ENCODE peak calls at places on chromosomes 13 and 19, in six cellular contexts. One of them, this sample, is unnamed.

GRCh38 chr19:41095703-41096102 is 7.5 kb downstream of the CYP2A13 start:
- DNase-seq in brain microvascular endothelial cell: no peak
- DNase-seq in hepatocyte: no peak
- DNase-seq in HCT116: no peak
- DNase-seq in fibroblast of lung: no peak
- DNase-seq in ascending aorta: no peak
- DNase-seq in this sample: no peak

GRCh38 chr13:45714170-45714569 is 12.1 kb downstream of the CBY2 start:
- DNase-seq in HCT116: no peak
- DNase-seq in fibroblast of lung: no peak
- DNase-seq in ascending aorta: no peak
- DNase-seq in brain microvascular endothelial cell: no peak
- DNase-seq in hepatocyte: no peak
- DNase-seq in this sample: no peak

GRCh38 chr13:24605923-24606372 is 74.3 kb upstream of the ATP12A start:
- DNase-seq in fibroblast of lung: peak
- DNase-seq in HCT116: peak
- DNase-seq in ascending aorta: no peak
- DNase-seq in brain microvascular endothelial cell: peak
- DNase-seq in hepatocyte: peak
- DNase-seq in this sample: no peak

GRCh38 chr13:68927387-68928026 is 1180.1 kb upstream of the ATXN8OS start:
- DNase-seq in hepatocyte: peak
- DNase-seq in HCT116: peak
- DNase-seq in ascending aorta: no peak
- DNase-seq in fibroblast of lung: peak
- DNase-seq in brain microvascular endothelial cell: no peak
- DNase-seq in this sample: peak

GRCh38 chr19:46221981-46222610 is 7.4 kb upstream of the IGFL1 start:
- DNase-seq in brain microvascular endothelial cell: peak
- DNase-seq in ascending aorta: no peak
- DNase-seq in HCT116: no peak
- DNase-seq in fibroblast of lung: peak
- DNase-seq in hepatocyte: peak
- DNase-seq in this sample: no peak

GRCh38 chr13:31424130-31424729 is 224.5 kb downstream of the B3GLCT start:
- DNase-seq in fibroblast of lung: peak
- DNase-seq in ascending aorta: peak
- DNase-seq in brain microvascular endothelial cell: peak
- DNase-seq in HCT116: peak
- DNase-seq in hepatocyte: peak
- DNase-seq in this sample: peak

GRCh38 chr13:109787135-109787954 is 962 bp upstream of the IRS2 start:
- DNase-seq in fibroblast of lung: peak
- DNase-seq in hepatocyte: peak
- DNase-seq in HCT116: no peak
- DNase-seq in brain microvascular endothelial cell: no peak
- DNase-seq in ascending aorta: no peak
- DNase-seq in this sample: peak

GRCh38 chr19:11539495-11540365 is 1.1 kb downstream of the CNN1 start:
- DNase-seq in brain microvascular endothelial cell: peak
- DNase-seq in ascending aorta: no peak
- DNase-seq in hepatocyte: peak
- DNase-seq in HCT116: no peak
- DNase-seq in fibroblast of lung: peak
- DNase-seq in this sample: peak

GRCh38 chr13:50090211-50090610 is 75.0 kb downstream of the KCNRG start:
- DNase-seq in HCT116: no peak
- DNase-seq in fibroblast of lung: no peak
- DNase-seq in ascending aorta: no peak
- DNase-seq in hepatocyte: no peak
- DNase-seq in brain microvascular endothelial cell: no peak
- DNase-seq in this sample: no peak

GRCh38 chr19:11963566-11964355 is 1.1 kb upstream of the ZNF763 start:
- DNase-seq in HCT116: no peak
- DNase-seq in ascending aorta: peak
- DNase-seq in brain microvascular endothelial cell: peak
- DNase-seq in fibroblast of lung: peak
- DNase-seq in hepatocyte: peak
- DNase-seq in this sample: peak

GRCh38 chr13:21060063-21060826 is 1.1 kb downstream of the LATS2 start:
- DNase-seq in ascending aorta: no peak
- DNase-seq in fibroblast of lung: peak
- DNase-seq in hepatocyte: peak
- DNase-seq in HCT116: no peak
- DNase-seq in brain microvascular endothelial cell: no peak
- DNase-seq in this sample: peak
- H3K4me3 ChIP-seq in ascending aorta: peak
- H3K4me3 ChIP-seq in fibroblast of lung: peak
- H3K4me3 ChIP-seq in hepatocyte: peak
- H3K4me3 ChIP-seq in HCT116: peak
- H3K4me3 ChIP-seq in brain microvascular endothelial cell: peak
- H3K4me3 ChIP-seq in this sample: peak

GRCh38 chr13:20193142-20193923 is 595 bp upstream of the GJB2 start:
- DNase-seq in hepatocyte: no peak
- DNase-seq in HCT116: no peak
- DNase-seq in fibroblast of lung: no peak
- DNase-seq in ascending aorta: no peak
- DNase-seq in brain microvascular endothelial cell: no peak
- DNase-seq in this sample: no peak

GRCh38 chr13:20195846-20196245 is 3.1 kb upstream of the GJB2 start:
- DNase-seq in brain microvascular endothelial cell: no peak
- DNase-seq in ascending aorta: no peak
- DNase-seq in HCT116: no peak
- DNase-seq in hepatocyte: no peak
- DNase-seq in fibroblast of lung: no peak
- DNase-seq in this sample: no peak

GRCh38 chr13:20192470-20193141 is at the start of gene GJB2:
- DNase-seq in hepatocyte: peak
- DNase-seq in ascending aorta: no peak
- DNase-seq in HCT116: no peak
- DNase-seq in brain microvascular endothelial cell: no peak
- DNase-seq in fibroblast of lung: no peak
- DNase-seq in this sample: peak

GRCh38 chr13:20191902-20192469 is 752 bp downstream of the GJB2 start:
- DNase-seq in fibroblast of lung: peak
- DNase-seq in hepatocyte: peak
- DNase-seq in brain microvascular endothelial cell: no peak
- DNase-seq in HCT116: no peak
- DNase-seq in ascending aorta: no peak
- DNase-seq in this sample: peak

GRCh38 chr13:20193924-20194631 is 1.3 kb upstream of the GJB2 start:
- DNase-seq in ascending aorta: no peak
- DNase-seq in HCT116: no peak
- DNase-seq in hepatocyte: no peak
- DNase-seq in brain microvascular endothelial cell: no peak
- DNase-seq in fibroblast of lung: no peak
- DNase-seq in this sample: no peak
- H3K4me3 ChIP-seq in ascending aorta: peak
- H3K4me3 ChIP-seq in HCT116: no peak
- H3K4me3 ChIP-seq in hepatocyte: no peak
- H3K4me3 ChIP-seq in brain microvascular endothelial cell: no peak
- H3K4me3 ChIP-seq in fibroblast of lung: no peak
- H3K4me3 ChIP-seq in this sample: no peak

GRCh38 chr19:54662730-54663129 is at the start of gene LILRB4:
- DNase-seq in ascending aorta: no peak
- DNase-seq in fibroblast of lung: no peak
- DNase-seq in HCT116: no peak
- DNase-seq in brain microvascular endothelial cell: no peak
- DNase-seq in hepatocyte: no peak
- DNase-seq in this sample: peak
- H3K4me3 ChIP-seq in ascending aorta: peak
- H3K4me3 ChIP-seq in fibroblast of lung: no peak
- H3K4me3 ChIP-seq in HCT116: no peak
- H3K4me3 ChIP-seq in brain microvascular endothelial cell: no peak
- H3K4me3 ChIP-seq in hepatocyte: no peak
- H3K4me3 ChIP-seq in this sample: no peak

GRCh38 chr19:8391274-8392016 is 1.3 kb downstream of the RAB11B start:
- DNase-seq in brain microvascular endothelial cell: no peak
- DNase-seq in HCT116: no peak
- DNase-seq in fibroblast of lung: no peak
- DNase-seq in ascending aorta: no peak
- DNase-seq in hepatocyte: no peak
- DNase-seq in this sample: no peak

GRCh38 chr19:8393871-8394250 is 3.7 kb downstream of the RAB11B start:
- DNase-seq in brain microvascular endothelial cell: no peak
- DNase-seq in HCT116: no peak
- DNase-seq in fibroblast of lung: no peak
- DNase-seq in ascending aorta: no peak
- DNase-seq in hepatocyte: no peak
- DNase-seq in this sample: no peak

GRCh38 chr19:8393192-8393870 is 3.2 kb downstream of the RAB11B start:
- DNase-seq in fibroblast of lung: no peak
- DNase-seq in hepatocyte: no peak
- DNase-seq in HCT116: no peak
- DNase-seq in ascending aorta: no peak
- DNase-seq in brain microvascular endothelial cell: no peak
- DNase-seq in this sample: no peak

GRCh38 chr19:8390617-8390981 is 439 bp downstream of the RAB11B start:
- DNase-seq in HCT116: peak
- DNase-seq in ascending aorta: peak
- DNase-seq in hepatocyte: peak
- DNase-seq in fibroblast of lung: peak
- DNase-seq in brain microvascular endothelial cell: peak
- DNase-seq in this sample: peak

DNA sequence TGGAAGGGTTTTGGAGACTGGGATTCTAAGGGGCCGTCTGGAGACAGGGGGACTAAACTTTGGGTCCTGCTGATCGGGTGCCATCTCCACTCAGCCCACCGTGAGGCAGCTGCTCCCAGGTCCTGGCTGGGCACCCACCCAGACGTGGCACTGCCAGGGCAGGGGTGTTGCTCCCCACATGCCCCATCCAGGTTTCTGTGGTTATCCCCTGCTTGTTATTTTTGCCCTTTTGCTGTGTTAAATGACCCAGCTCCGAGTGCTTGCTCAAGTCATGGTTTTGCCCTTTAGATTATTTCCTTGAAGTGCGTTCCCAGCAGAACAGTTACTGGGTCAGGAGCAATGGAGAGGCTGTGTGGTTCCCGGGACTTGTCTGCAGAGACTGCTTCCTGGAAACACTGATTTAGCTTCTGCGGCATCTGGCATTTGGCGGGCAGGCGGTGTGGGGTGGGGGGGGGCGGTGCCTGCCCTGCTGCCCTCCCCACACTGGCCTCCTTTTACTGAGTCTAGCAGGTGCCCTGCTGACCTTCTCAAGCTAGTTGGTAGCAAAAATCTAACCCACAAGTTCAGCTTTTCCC is 1.9 kb downstream of the RAB11B start:
- DNase-seq in ascending aorta: no peak
- DNase-seq in fibroblast of lung: peak
- DNase-seq in brain microvascular endothelial cell: no peak
- DNase-seq in hepatocyte: peak
- DNase-seq in HCT116: no peak
- DNase-seq in this sample: no peak
- H3K4me3 ChIP-seq in ascending aorta: peak
- H3K4me3 ChIP-seq in fibroblast of lung: no peak
- H3K4me3 ChIP-seq in brain microvascular endothelial cell: no peak
- H3K4me3 ChIP-seq in hepatocyte: no peak
- H3K4me3 ChIP-seq in HCT116: no peak
- H3K4me3 ChIP-seq in this sample: no peak

DNA sequence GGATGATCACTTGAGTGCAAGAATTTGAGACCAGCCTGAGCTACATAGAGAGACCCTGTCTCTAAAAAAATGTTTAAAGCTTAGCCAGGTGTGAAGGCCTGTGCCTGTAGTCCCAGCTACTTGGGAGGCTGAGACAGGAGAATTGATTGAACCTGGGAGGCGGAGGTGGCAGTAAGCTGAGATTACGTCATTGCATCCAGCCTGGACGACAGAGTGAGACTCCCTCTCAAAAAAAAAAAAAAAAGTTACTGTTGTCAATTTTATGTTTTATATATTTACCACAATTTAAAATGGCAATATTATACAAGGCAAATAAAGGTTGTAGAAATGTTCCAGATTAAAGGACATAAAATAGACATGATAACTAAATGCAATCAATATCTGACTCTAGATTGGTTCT is 29.2 kb downstream of the WDR87 start:
- DNase-seq in hepatocyte: no peak
- DNase-seq in fibroblast of lung: no peak
- DNase-seq in HCT116: no peak
- DNase-seq in ascending aorta: no peak
- DNase-seq in brain microvascular endothelial cell: no peak
- DNase-seq in this sample: no peak
- H3K4me3 ChIP-seq in hepatocyte: no peak
- H3K4me3 ChIP-seq in fibroblast of lung: no peak
- H3K4me3 ChIP-seq in HCT116: no peak
- H3K4me3 ChIP-seq in ascending aorta: no peak
- H3K4me3 ChIP-seq in brain microvascular endothelial cell: no peak
- H3K4me3 ChIP-seq in this sample: no peak

DNA sequence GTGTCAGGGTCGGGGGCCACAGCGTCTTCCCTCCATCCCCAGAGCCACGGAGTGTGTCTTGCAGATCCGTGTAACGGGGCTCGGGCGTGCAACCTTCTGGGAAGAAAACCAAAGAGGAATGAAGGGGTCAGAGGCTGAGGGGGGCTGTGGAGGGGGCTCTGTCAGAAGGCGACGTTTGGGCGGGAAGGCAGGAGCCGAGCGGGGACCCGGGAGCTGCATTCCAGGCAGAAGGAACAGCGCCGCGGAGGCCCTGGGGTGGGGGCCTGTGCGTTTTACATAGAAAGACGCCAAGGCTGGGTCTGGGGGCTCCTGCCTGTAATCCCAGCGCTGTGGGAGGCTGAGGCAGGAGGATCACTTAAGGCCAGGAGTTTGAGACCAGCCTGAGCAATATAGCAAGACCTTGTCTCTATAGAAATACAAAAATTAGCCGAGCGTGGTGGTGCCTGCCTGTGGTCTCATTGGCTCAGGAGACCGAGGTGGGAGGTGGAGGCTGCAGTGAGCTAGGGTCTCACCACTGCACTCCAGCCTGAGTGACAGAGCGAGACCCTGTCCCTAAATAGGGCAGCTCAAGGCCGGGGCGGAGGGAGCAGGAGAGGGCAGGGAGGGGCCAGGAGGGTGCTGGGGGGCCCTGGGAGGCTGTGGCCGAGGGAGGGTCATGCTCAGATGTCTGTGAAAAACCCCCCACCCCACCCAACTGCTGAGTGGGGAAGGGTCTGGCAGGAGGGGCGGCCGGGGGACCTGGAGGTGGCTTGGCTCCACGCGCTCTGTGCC is 27.9 kb downstream of the ARID3A start:
- DNase-seq in hepatocyte: peak
- DNase-seq in fibroblast of lung: no peak
- DNase-seq in HCT116: no peak
- DNase-seq in brain microvascular endothelial cell: no peak
- DNase-seq in ascending aorta: no peak
- DNase-seq in this sample: no peak
- H3K4me3 ChIP-seq in hepatocyte: peak
- H3K4me3 ChIP-seq in fibroblast of lung: no peak
- H3K4me3 ChIP-seq in HCT116: no peak
- H3K4me3 ChIP-seq in brain microvascular endothelial cell: no peak
- H3K4me3 ChIP-seq in ascending aorta: no peak
- H3K4me3 ChIP-seq in this sample: peak

GRCh38 chr19:17678836-17679235 is 9.3 kb downstream of the UNC13A start:
- DNase-seq in fibroblast of lung: no peak
- DNase-seq in ascending aorta: no peak
- DNase-seq in HCT116: no peak
- DNase-seq in brain microvascular endothelial cell: no peak
- DNase-seq in hepatocyte: no peak
- DNase-seq in this sample: no peak
- H3K4me3 ChIP-seq in fibroblast of lung: no peak
- H3K4me3 ChIP-seq in ascending aorta: no peak
- H3K4me3 ChIP-seq in HCT116: no peak
- H3K4me3 ChIP-seq in brain microvascular endothelial cell: no peak
- H3K4me3 ChIP-seq in hepatocyte: no peak
- H3K4me3 ChIP-seq in this sample: no peak